ENCODE peak calls at places on chromosomes 7 and 10, in four cellular contexts. R is HepG2, Y is K562, D is H1. M is an unnamed sample.

GRCh38 chr7:13021566-13021965 is 334.1 kb downstream of the ARL4A start:
- DNase-seq in D (no peak), Y (no peak), R (peak; percentile 72), M (no peak)

GRCh38 chr10:6128591-6129383 is 40.0 kb downstream of the RBM17 start:
- DNase-seq in R (no peak), D (no peak), Y (no peak), M (no peak)

GRCh38 chr10:133058267-133059092 is 29.2 kb upstream of the ADGRA1 start:
- DNase-seq in D (no peak), R (no peak), Y (no peak), M (no peak)

GRCh38 chr7:55504093-55504859 is 68.0 kb downstream of the VOPP1 start:
- DNase-seq in R (no peak), Y (no peak), D (no peak), M (no peak)

GRCh38 chr10:94567714-94568520 is 22.3 kb downstream of the HELLS start:
- DNase-seq in D (no peak), R (no peak), Y (no peak), M (no peak)

GRCh38 chr10:13816195-13816926 is 229.6 kb downstream of the PRPF18 start:
- DNase-seq in Y (no peak), D (no peak), R (no peak), M (no peak)

GRCh38 chr10:69242844-69243212 is 22.7 kb downstream of the HKDC1 start:
- DNase-seq in R (no peak), Y (no peak), D (no peak), M (no peak)

GRCh38 chr7:101112233-101112632 is 14.7 kb upstream of the SERPINE1 start:
- DNase-seq in D (no peak), Y (no peak), R (no peak), M (no peak)

GRCh38 chr7:105489409-105489808 is 32.7 kb downstream of the PUS7 start:
- DNase-seq in R (no peak), Y (no peak), D (no peak), M (no peak)

GRCh38 chr10:102235991-102236390 is 5.3 kb downstream of the PITX3 start:
- DNase-seq in R (no peak), D (no peak), Y (no peak), M (no peak)

GRCh38 chr7:78420001-78420400 is 621.4 kb downstream of the PHTF2 start:
- DNase-seq in Y (no peak), R (no peak), D (no peak), M (no peak)

GRCh38 chr10:88076027-88076880 is 212.8 kb downstream of the PTEN start:
- DNase-seq in R (no peak), Y (no peak), D (no peak), M (no peak)

GRCh38 chr7:27677912-27678612 is 15.4 kb upstream of the HIBADH start:
- DNase-seq in Y (peak; percentile 53), D (no peak), R (peak; percentile 83), M (no peak)

GRCh38 chr7:43513236-43513635 is 69.7 kb upstream of the STK17A start:
- DNase-seq in Y (no peak), R (no peak), D (no peak), M (no peak)

GRCh38 chr10:124119933-124120332 is 26.5 kb upstream of the CHST15 start:
- DNase-seq in R (no peak), Y (no peak), D (no peak), M (no peak)

GRCh38 chr7:48634116-48634632 is 290.2 kb upstream of the CDC14C start:
- DNase-seq in Y (no peak), D (no peak), R (no peak), M (no peak)

GRCh38 chr10:31707578-31708411 is 220.8 kb downstream of the ARHGAP12 start:
- DNase-seq in R (no peak), Y (no peak), D (no peak), M (no peak)

DNA sequence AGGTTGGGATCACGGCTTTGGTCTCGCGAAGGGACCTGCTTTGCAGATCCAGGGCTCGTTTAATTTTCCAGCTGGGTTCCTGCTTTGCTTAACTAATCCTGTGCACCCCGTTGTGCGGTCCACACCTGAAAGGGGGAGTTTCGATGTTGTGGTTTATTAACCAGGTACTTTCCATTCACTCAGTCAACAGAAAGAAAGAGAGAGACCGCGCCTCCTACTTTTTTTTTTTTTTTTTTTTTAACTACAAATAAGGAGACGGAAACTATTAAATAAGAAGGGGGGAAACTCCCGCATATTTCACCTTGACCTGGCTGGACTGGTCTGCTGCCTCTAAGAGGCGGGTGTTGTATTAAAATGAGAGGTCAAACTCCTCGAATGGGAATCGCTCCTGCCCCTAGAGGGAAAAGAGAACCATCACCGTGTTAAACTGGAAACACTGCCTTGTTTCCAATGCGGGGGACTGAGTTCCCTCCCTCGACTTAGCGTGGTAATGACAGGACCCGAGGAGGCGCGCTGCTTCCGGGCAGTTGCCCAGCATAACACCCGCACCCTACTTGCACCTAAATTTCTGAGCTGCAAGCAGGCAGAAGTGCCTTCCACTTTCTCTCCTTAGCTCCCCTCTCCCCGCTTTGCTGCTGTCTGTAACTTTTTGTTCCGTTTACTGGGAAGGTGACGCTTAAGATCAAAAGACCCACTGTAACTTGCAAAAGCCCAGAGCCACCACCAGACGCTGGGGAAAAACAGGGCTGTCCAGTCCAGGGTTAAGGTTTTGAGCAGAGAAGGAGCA is 1.1 kb upstream of the ITGB8 start:
- DNase-seq in Y (peak; percentile 74), D (no peak), R (peak; percentile 60), M (peak; percentile 58)
- TF ChIP-seq ATF3 in Y (no peak), D (no peak), R (no peak), M (no peak)

DNA sequence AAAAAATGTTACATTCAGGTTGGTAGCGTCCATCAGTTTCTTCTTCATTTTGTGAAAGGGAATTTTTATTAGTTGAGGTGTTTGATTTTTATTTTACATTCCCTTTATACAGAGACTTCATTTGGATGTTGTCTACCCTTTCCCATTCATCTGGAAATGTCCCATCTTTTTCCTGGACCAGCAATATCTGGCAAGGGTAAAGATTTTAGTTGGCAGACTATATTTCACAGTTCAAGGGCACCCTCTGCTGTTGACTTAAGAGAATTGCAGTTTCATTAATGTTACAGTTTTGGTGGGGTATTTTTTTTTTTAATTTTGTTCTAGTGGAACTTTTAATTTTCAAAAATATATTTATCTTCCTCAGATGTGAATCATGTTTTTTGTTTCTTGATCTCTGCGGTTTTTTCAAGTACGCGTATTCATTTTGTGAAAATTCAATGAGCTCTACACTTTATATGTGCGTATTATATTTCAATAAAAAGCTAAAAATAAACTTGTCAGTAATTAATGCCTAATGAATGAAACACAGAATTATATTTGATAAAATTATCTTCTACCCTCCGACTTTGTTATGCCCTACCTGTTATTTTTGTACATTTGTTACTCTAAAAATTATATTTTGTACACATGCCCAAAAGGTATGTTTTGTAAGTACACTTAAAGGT is 97.9 kb upstream of the KLF14 start:
- DNase-seq in Y (peak; percentile 64), D (no peak), R (peak; percentile 32), M (no peak)
- TF ChIP-seq JUN in Y (no peak), D (no peak), R (no peak), M (no peak)

DNA sequence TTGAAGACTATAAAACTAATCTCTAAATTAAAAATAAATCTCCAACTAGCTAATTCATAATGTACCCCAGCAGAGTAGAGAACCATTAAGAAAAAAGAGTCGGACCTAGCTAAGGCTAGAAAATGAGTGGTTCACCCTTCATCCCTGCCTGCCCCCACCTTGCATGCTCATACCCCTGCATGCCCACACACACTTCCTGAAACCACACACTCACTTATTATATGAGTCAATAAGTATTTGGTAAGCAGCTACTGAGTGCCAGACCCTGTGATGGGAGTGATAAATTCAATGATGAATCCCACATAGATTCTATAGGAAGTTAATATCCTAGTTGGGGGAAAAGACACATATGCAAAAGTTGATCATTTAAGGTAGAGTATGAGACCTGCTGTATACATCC is 152.9 kb upstream of the INHBA start:
- DNase-seq in Y (no peak), R (no peak), D (no peak), M (no peak)
- TF ChIP-seq ATF3 in Y (no peak), R (no peak), D (no peak), M (no peak)

GRCh38 chr7:134056816-134057215 is 70.3 kb upstream of the LRGUK start:
- DNase-seq in R (no peak), D (no peak), Y (peak; percentile 43), M (no peak)
- TF ChIP-seq JUN in R (no peak), D (no peak), Y (no peak), M (no peak)

GRCh38 chr7:50655020-50655419 is 89.8 kb upstream of the DDC start:
- DNase-seq in D (peak; percentile 16), Y (no peak), R (no peak), M (no peak)

GRCh38 chr7:50655490-50655889 is 90.3 kb upstream of the DDC start:
- DNase-seq in Y (no peak), R (no peak), D (no peak), M (no peak)

GRCh38 chr7:50653116-50653854 is 88.1 kb upstream of the DDC start:
- DNase-seq in Y (no peak), R (peak; percentile 8), D (peak; percentile 40), M (no peak)

GRCh38 chr7:50652400-50653115 is 87.4 kb upstream of the DDC start:
- DNase-seq in Y (no peak), D (peak; percentile 19), R (no peak), M (no peak)

DNA sequence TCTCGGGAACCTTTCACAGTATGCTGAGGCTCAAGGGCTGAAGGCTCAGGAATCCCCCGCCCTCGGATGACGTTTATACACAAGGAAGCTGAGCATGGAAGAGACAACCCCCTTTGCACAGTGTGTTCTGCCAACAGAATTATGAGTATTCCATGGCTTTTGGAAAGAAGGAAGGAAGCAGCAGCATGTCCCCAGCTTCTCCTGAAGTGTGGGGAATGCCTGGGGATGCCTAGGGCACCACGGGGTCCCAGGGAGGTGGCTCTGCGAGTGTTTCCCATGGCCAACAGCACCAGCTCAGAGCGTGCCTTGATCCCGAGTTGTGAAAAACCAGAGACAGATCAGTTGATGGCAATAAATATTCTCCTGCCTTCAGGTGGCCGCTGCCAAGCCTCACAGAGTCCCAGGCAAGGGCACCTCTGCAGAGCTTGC is 88.8 kb upstream of the DDC start:
- DNase-seq in R (no peak), D (peak; percentile 39), Y (no peak), M (no peak)
- TF ChIP-seq ATF3 in R (no peak), D (no peak), Y (no peak), M (no peak)

DNA sequence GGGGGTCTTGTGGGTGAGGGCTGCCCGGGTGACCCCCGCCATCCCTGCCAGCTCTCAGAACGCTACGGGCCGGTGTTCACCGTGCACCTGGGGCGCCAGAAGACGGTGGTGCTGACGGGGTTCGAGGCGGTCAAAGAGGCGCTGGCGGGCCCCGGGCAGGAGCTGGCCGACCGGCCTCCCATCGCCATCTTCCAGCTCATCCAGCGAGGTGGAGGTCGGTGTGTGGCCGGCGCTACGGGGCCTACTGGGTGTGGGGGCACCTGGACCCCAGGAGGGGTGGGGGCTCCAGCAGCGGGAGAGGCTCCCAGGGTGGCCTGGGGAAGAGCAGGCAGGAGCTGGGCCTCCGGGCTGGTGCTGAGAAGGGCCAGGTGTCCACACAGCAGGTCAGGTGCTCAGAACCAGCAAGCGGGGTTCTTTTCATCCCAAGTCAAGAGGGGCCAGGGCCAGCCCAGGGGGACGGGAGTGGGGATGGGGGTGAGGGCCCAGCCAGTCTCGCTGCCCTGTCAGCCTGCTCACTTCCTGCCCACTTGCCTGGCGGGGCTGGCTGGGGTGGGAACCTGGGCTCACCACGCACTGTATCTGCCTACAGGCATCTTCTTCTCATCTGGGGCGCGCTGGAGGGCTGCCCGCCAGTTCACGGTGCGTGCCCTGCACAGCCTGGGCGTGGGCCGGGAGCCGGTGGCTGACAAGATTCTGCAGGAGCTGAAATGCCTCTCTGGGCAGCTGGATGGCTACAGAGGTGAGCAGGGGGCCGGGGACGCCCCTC is 1.6 kb downstream of the CYP2W1 start:
- DNase-seq in D (no peak), R (no peak), Y (no peak), M (no peak)
- TF ChIP-seq JUN in D (no peak), R (no peak), Y (no peak), M (no peak)